ENCODE peak calls at places on chromosomes 2 and 18, in seven cellular contexts. One of them, this sample, is unnamed. For H3K27me3 and H3K36me3, the result is how much of the 10 kb centered on the place peaks cover.

GRCh38 chr2:207115715-207116364 is 49.9 kb downstream of the KLF7 start:
- DNase-seq in heart right ventricle: peak
- DNase-seq in psoas muscle: no peak
- DNase-seq in mammary epithelial cell: no peak
- DNase-seq in testis: no peak
- DNase-seq in fibroblast of lung: peak
- DNase-seq in ovary: peak
- DNase-seq in this sample: no peak

GRCh38 chr18:2641638-2642037 is 13.9 kb upstream of the SMCHD1 start:
- DNase-seq in heart right ventricle: no peak
- DNase-seq in psoas muscle: no peak
- DNase-seq in mammary epithelial cell: no peak
- DNase-seq in testis: no peak
- DNase-seq in fibroblast of lung: peak
- DNase-seq in ovary: no peak
- DNase-seq in this sample: no peak

GRCh38 chr2:111667542-111668273 is 216.3 kb downstream of the ANAPC1 start:
- DNase-seq in heart right ventricle: peak
- DNase-seq in psoas muscle: no peak
- DNase-seq in mammary epithelial cell: peak
- DNase-seq in testis: no peak
- DNase-seq in fibroblast of lung: peak
- DNase-seq in ovary: no peak
- DNase-seq in this sample: no peak

GRCh38 chr18:13280066-13280795 is 61.7 kb downstream of the LDLRAD4 start:
- DNase-seq in heart right ventricle: peak
- DNase-seq in psoas muscle: no peak
- DNase-seq in mammary epithelial cell: no peak
- DNase-seq in testis: no peak
- DNase-seq in fibroblast of lung: no peak
- DNase-seq in ovary: no peak
- DNase-seq in this sample: no peak

GRCh38 chr2:235494716-235495372 is 1.0 kb downstream of the AGAP1 start:
- DNase-seq in heart right ventricle: peak
- DNase-seq in psoas muscle: peak
- DNase-seq in mammary epithelial cell: peak
- DNase-seq in testis: peak
- DNase-seq in fibroblast of lung: peak
- DNase-seq in ovary: peak
- DNase-seq in this sample: peak

GRCh38 chr2:164110518-164110917 is 374.7 kb upstream of the FIGN start:
- DNase-seq in heart right ventricle: no peak
- DNase-seq in psoas muscle: no peak
- DNase-seq in mammary epithelial cell: peak
- DNase-seq in testis: no peak
- DNase-seq in fibroblast of lung: no peak
- DNase-seq in ovary: no peak
- DNase-seq in this sample: no peak

GRCh38 chr2:124993809-124994208 is 968.7 kb downstream of the CNTNAP5 start:
- DNase-seq in heart right ventricle: no peak
- DNase-seq in psoas muscle: no peak
- DNase-seq in mammary epithelial cell: no peak
- DNase-seq in testis: no peak
- DNase-seq in fibroblast of lung: no peak
- DNase-seq in ovary: no peak
- DNase-seq in this sample: no peak

GRCh38 chr2:23711979-23712755 is 214.8 kb downstream of the ATAD2B start:
- DNase-seq in heart right ventricle: peak
- DNase-seq in psoas muscle: no peak
- DNase-seq in mammary epithelial cell: no peak
- DNase-seq in testis: peak
- DNase-seq in fibroblast of lung: peak
- DNase-seq in ovary: peak
- DNase-seq in this sample: peak

GRCh38 chr2:72278046-72278445 is 130.4 kb upstream of the CYP26B1 start:
- DNase-seq in heart right ventricle: no peak
- DNase-seq in psoas muscle: no peak
- DNase-seq in mammary epithelial cell: peak
- DNase-seq in testis: no peak
- DNase-seq in fibroblast of lung: peak
- DNase-seq in ovary: no peak
- DNase-seq in this sample: no peak

GRCh38 chr2:232927041-232927792 is 57.2 kb downstream of the SNORC start:
- DNase-seq in heart right ventricle: no peak
- DNase-seq in psoas muscle: peak
- DNase-seq in mammary epithelial cell: peak
- DNase-seq in testis: no peak
- DNase-seq in fibroblast of lung: no peak
- DNase-seq in ovary: no peak
- DNase-seq in this sample: peak

GRCh38 chr2:110804915-110805314 is 72.5 kb downstream of the ACOXL start:
- DNase-seq in heart right ventricle: no peak
- DNase-seq in psoas muscle: no peak
- DNase-seq in mammary epithelial cell: no peak
- DNase-seq in testis: no peak
- DNase-seq in fibroblast of lung: no peak
- DNase-seq in ovary: no peak
- DNase-seq in this sample: no peak

GRCh38 chr2:104848526-104848925 is 5.4 kb upstream of the POU3F3 start:
- DNase-seq in heart right ventricle: no peak
- DNase-seq in psoas muscle: no peak
- DNase-seq in mammary epithelial cell: no peak
- DNase-seq in testis: no peak
- DNase-seq in fibroblast of lung: no peak
- DNase-seq in ovary: no peak
- DNase-seq in this sample: no peak

GRCh38 chr2:230694241-230694640 is 18.4 kb upstream of the CAB39 start:
- DNase-seq in heart right ventricle: no peak
- DNase-seq in psoas muscle: no peak
- DNase-seq in mammary epithelial cell: peak
- DNase-seq in testis: no peak
- DNase-seq in fibroblast of lung: no peak
- DNase-seq in ovary: no peak
- DNase-seq in this sample: no peak

GRCh38 chr18:50013363-50014138 is 181.4 kb downstream of the MYO5B start:
- DNase-seq in heart right ventricle: no peak
- DNase-seq in psoas muscle: no peak
- DNase-seq in mammary epithelial cell: peak
- DNase-seq in testis: no peak
- DNase-seq in fibroblast of lung: no peak
- DNase-seq in ovary: no peak
- DNase-seq in this sample: no peak

GRCh38 chr2:23135481-23136100 is 249.4 kb upstream of the KLHL29 start:
- DNase-seq in heart right ventricle: peak
- DNase-seq in psoas muscle: peak
- DNase-seq in mammary epithelial cell: peak
- DNase-seq in testis: no peak
- DNase-seq in fibroblast of lung: no peak
- DNase-seq in ovary: no peak
- DNase-seq in this sample: peak

GRCh38 chr2:201484805-201485204 is 33.3 kb downstream of the STRADB start:
- DNase-seq in heart right ventricle: no peak
- DNase-seq in psoas muscle: no peak
- DNase-seq in mammary epithelial cell: no peak
- DNase-seq in testis: no peak
- DNase-seq in fibroblast of lung: no peak
- DNase-seq in ovary: no peak
- DNase-seq in this sample: no peak

GRCh38 chr2:160862226-160862625 is 298.0 kb upstream of the TANK start:
- DNase-seq in heart right ventricle: no peak
- DNase-seq in psoas muscle: no peak
- DNase-seq in mammary epithelial cell: no peak
- DNase-seq in testis: no peak
- DNase-seq in fibroblast of lung: no peak
- DNase-seq in ovary: no peak
- DNase-seq in this sample: no peak

GRCh38 chr2:150426315-150426714 is 61.2 kb downstream of the RND3 start:
- DNase-seq in heart right ventricle: no peak
- DNase-seq in psoas muscle: no peak
- DNase-seq in mammary epithelial cell: no peak
- DNase-seq in testis: no peak
- DNase-seq in fibroblast of lung: no peak
- DNase-seq in ovary: no peak
- DNase-seq in this sample: no peak

GRCh38 chr2:3942841-3943240 is 239.5 kb downstream of the DCDC2C start:
- DNase-seq in heart right ventricle: no peak
- DNase-seq in psoas muscle: no peak
- DNase-seq in mammary epithelial cell: no peak
- DNase-seq in testis: no peak
- DNase-seq in fibroblast of lung: no peak
- DNase-seq in ovary: no peak
- DNase-seq in this sample: peak

GRCh38 chr2:73283545-73284295 is 558 bp downstream of the FBXO41 start:
- DNase-seq in heart right ventricle: no peak
- DNase-seq in psoas muscle: no peak
- DNase-seq in mammary epithelial cell: no peak
- DNase-seq in testis: no peak
- DNase-seq in fibroblast of lung: no peak
- DNase-seq in ovary: no peak
- DNase-seq in this sample: peak
- H3K4me3 ChIP-seq in heart right ventricle: peak
- H3K4me3 ChIP-seq in psoas muscle: peak
- H3K4me3 ChIP-seq in mammary epithelial cell: peak
- H3K4me3 ChIP-seq in testis: peak
- H3K4me3 ChIP-seq in fibroblast of lung: peak
- H3K4me3 ChIP-seq in ovary: peak
- H3K4me3 ChIP-seq in this sample: peak

DNA sequence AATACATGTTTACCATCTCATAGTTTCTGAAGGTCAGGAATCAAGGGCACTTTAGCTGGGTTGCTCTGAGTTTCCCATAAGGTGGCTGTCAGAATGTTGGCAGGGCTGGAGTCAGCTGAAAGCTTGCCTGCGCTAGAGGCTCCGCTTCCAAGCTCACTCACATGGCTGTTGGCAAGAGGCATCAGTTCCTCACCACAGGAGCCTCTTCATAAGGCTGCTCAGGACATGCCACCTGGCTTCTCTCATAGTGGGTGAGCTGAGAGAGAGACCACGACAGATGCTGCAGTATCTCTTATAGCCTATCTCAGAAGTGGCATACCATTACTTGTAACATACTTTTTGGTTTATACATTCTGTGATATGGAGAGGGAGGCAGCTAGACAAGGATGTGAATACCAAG is 7.2 kb downstream of the HADHB start:
- DNase-seq in heart right ventricle: peak
- DNase-seq in psoas muscle: peak
- DNase-seq in mammary epithelial cell: no peak
- DNase-seq in testis: peak
- DNase-seq in fibroblast of lung: peak
- DNase-seq in ovary: peak
- DNase-seq in this sample: no peak
- H3K27me3 ChIP-seq in heart right ventricle: under half
- H3K27me3 ChIP-seq in psoas muscle: under half
- H3K27me3 ChIP-seq in mammary epithelial cell: under half
- H3K27me3 ChIP-seq in testis: under half
- H3K27me3 ChIP-seq in fibroblast of lung: under half
- H3K27me3 ChIP-seq in ovary: under half
- H3K27me3 ChIP-seq in this sample: under half

GRCh38 chr2:63743170-63743975 is 98.3 kb upstream of the UGP2 start:
- DNase-seq in heart right ventricle: no peak
- DNase-seq in psoas muscle: no peak
- DNase-seq in mammary epithelial cell: no peak
- DNase-seq in testis: no peak
- DNase-seq in fibroblast of lung: no peak
- DNase-seq in ovary: no peak
- DNase-seq in this sample: no peak
- H3K36me3 ChIP-seq in heart right ventricle: under half
- H3K36me3 ChIP-seq in psoas muscle: under half
- H3K36me3 ChIP-seq in mammary epithelial cell: under half
- H3K36me3 ChIP-seq in testis: under half
- H3K36me3 ChIP-seq in fibroblast of lung: under half
- H3K36me3 ChIP-seq in ovary: under half
- H3K36me3 ChIP-seq in this sample: under half

GRCh38 chr2:58046585-58047372 is at the start of gene VRK2:
- DNase-seq in heart right ventricle: peak
- DNase-seq in psoas muscle: peak
- DNase-seq in mammary epithelial cell: peak
- DNase-seq in testis: peak
- DNase-seq in fibroblast of lung: peak
- DNase-seq in ovary: peak
- DNase-seq in this sample: peak

GRCh38 chr2:58046335-58046584 is 346 bp upstream of the VRK2 start:
- DNase-seq in heart right ventricle: no peak
- DNase-seq in psoas muscle: no peak
- DNase-seq in mammary epithelial cell: no peak
- DNase-seq in testis: no peak
- DNase-seq in fibroblast of lung: no peak
- DNase-seq in ovary: no peak
- DNase-seq in this sample: no peak

GRCh38 chr2:58047373-58047674 is 718 bp downstream of the VRK2 start:
- DNase-seq in heart right ventricle: no peak
- DNase-seq in psoas muscle: no peak
- DNase-seq in mammary epithelial cell: no peak
- DNase-seq in testis: no peak
- DNase-seq in fibroblast of lung: no peak
- DNase-seq in ovary: no peak
- DNase-seq in this sample: no peak

GRCh38 chr2:58044145-58044544 is 2.5 kb upstream of the VRK2 start:
- DNase-seq in heart right ventricle: no peak
- DNase-seq in psoas muscle: no peak
- DNase-seq in mammary epithelial cell: no peak
- DNase-seq in testis: no peak
- DNase-seq in fibroblast of lung: no peak
- DNase-seq in ovary: no peak
- DNase-seq in this sample: no peak

DNA sequence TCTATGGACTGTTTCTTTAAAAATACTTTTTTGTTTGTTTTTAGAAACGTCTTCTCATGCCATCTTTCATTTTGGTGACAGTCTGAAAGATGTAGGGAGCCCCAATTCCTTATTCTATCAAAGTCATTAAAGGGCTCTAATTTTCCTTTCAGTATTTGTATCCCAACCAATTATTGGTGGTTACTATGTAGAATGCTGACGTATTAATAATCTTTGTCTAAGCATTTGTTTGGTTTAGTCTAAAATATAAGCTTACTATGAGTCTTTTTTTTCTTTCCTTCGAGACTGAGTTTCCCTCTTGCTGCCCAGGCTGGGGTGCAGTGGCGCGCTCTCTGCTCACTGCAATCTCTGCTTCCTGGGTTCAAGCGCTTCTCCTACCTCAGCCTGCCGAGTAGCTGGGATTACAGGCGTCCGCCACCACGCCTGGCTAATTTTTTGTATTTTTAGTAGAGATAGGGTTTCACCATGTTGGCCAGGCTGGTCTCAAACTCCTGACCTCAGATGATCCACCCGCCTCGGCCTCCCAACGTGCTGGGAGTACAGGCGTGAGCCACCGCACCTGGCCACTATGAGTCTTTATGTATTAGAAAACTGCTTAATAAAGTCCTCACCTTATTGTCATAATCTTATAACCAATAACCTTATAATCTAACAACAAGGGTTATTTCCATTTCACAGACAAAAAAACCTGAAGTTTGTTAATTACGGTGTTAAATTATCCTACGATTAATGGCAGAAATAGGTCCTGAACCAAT is 849 bp upstream of the VRK2 start:
- DNase-seq in heart right ventricle: no peak
- DNase-seq in psoas muscle: no peak
- DNase-seq in mammary epithelial cell: no peak
- DNase-seq in testis: peak
- DNase-seq in fibroblast of lung: no peak
- DNase-seq in ovary: no peak
- DNase-seq in this sample: no peak
- H3K4me3 ChIP-seq in heart right ventricle: peak
- H3K4me3 ChIP-seq in psoas muscle: peak
- H3K4me3 ChIP-seq in mammary epithelial cell: peak
- H3K4me3 ChIP-seq in testis: peak
- H3K4me3 ChIP-seq in fibroblast of lung: peak
- H3K4me3 ChIP-seq in ovary: peak
- H3K4me3 ChIP-seq in this sample: peak